ENCODE peak calls at places on chromosomes 5 and 9, in four cellular contexts. G is Caco-2, X is kidney epithelial cell, O is right lobe of liver. V is an unnamed sample. For H3K36me3 and H3K27me3, the result is how much of the 10 kb centered on the place peaks cover.

GRCh38 chr5:156147948-156148285 is 179.0 kb upstream of the SGCD start:
- DNase-seq in G (no peak), O (no peak), X (peak), V (no peak)

GRCh38 chr9:132041825-132042224 is 37.8 kb downstream of the MED27 start:
- DNase-seq in O (no peak), X (no peak), G (no peak), V (no peak)

GRCh38 chr9:88387035-88387732 is 1.1 kb upstream of the SPIN1 start:
- DNase-seq in X (no peak), G (peak), O (peak), V (peak)

GRCh38 chr9:90965141-90965910 is 163.7 kb downstream of the SYK start:
- DNase-seq in G (no peak), X (no peak), O (no peak), V (peak)

GRCh38 chr9:92504881-92505280 is 22.6 kb upstream of the ASPN start:
- DNase-seq in G (no peak), X (no peak), O (no peak), V (peak)

GRCh38 chr9:93447642-93448041 is 3.8 kb upstream of the FAM120A start:
- DNase-seq in O (no peak), G (no peak), X (no peak), V (no peak)

GRCh38 chr5:33321026-33321425 is 119.7 kb upstream of the TARS1 start:
- DNase-seq in X (peak), G (no peak), O (no peak), V (no peak)

GRCh38 chr9:92963831-92964606 is 16.7 kb downstream of the FGD3 start:
- DNase-seq in G (peak), O (peak), X (no peak), V (no peak)

GRCh38 chr5:113692466-113693204 is 179.1 kb downstream of the YTHDC2 start:
- DNase-seq in O (no peak), X (no peak), G (no peak), V (no peak)

GRCh38 chr5:122661496-122662180 is 113.2 kb upstream of the SNX2 start:
- DNase-seq in X (no peak), G (no peak), O (no peak), V (peak)

GRCh38 chr5:96963267-96963666 is 27.4 kb downstream of the LNPEP start:
- DNase-seq in O (no peak), G (no peak), X (no peak), V (peak)

GRCh38 chr9:101028346-101029299 is at the start of gene PLPPR1:
- DNase-seq in X (peak), O (peak), G (peak), V (peak)

GRCh38 chr9:89058906-89059305 is 67.6 kb downstream of the S1PR3 start:
- DNase-seq in G (no peak), O (no peak), X (no peak), V (no peak)

GRCh38 chr5:43007911-43008368 is 32.2 kb downstream of the ANXA2R start:
- DNase-seq in X (no peak), G (peak), O (peak), V (peak)

GRCh38 chr9:21565137-21565536 is 83.0 kb upstream of the IFNE start:
- DNase-seq in O (no peak), X (no peak), G (no peak), V (no peak)

GRCh38 chr5:81212211-81212687 is 20.9 kb upstream of the CKMT2 start:
- DNase-seq in O (no peak), X (peak), G (peak), V (no peak)

GRCh38 chr9:95023217-95024003 is 294.1 kb downstream of the FANCC start:
- DNase-seq in G (no peak), O (no peak), X (peak), V (peak)

GRCh38 chr9:15469406-15469805 is 41.4 kb downstream of the PSIP1 start:
- DNase-seq in G (no peak), O (no peak), X (no peak), V (no peak)

GRCh38 chr5:161023591-161023990 is 171.6 kb upstream of the ATP10B start:
- DNase-seq in G (no peak), X (no peak), O (no peak), V (no peak)

GRCh38 chr9:136644593-136645342 is 17.9 kb upstream of the EGFL7 start:
- DNase-seq in X (no peak), O (peak), G (peak), V (peak)

DNA sequence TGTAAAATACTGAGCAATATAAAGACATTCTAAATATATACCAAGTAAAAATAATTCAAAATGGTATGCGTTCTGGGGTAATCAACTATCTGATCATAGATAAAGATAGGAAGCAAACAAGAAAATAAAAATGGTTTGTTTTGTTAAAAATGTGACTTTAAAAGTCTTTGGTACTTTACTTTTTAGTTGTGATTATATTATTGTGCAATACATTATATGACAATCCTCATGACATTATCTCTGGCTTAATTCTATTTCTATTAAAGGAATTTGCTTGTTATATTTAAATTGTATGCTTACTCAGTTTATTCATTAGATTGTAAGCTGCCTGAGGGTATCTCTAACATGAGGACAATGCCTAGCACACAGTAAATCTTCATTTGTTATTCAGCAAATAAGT is 477.9 kb downstream of the TMEM38B start:
- DNase-seq in O (no peak), G (no peak), X (no peak), V (no peak)
- H3K36me3 ChIP-seq in O (under half), G (under half), X (under half), V (under half)

DNA sequence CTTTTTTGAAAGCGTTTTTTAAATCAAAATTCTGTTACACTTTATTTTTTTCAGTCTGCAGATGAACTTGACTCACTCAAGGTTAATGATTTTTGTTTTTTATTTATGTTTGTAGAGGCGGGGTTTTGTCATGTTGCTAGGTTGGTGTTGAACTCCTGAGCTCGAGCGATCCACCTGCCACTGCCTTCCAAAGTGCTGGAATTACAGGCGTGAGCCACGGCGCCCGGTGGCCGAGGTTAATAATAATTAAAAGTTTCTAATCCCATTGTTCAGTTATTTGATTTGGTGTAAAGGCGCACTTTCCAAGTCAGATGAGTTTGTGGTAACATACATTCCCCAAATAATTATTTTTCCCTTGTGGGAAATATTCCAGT is 1.2 kb upstream of the CHD1 start:
- DNase-seq in O (no peak), G (no peak), X (no peak), V (no peak)
- H3K27me3 ChIP-seq in O (under half), G (under half), X (under half), V (under half)

GRCh38 chr5:140678993-140679392 is 5.6 kb upstream of the DND1 start:
- DNase-seq in O (no peak), X (no peak), G (no peak), V (no peak)
- H3K36me3 ChIP-seq in O (under half), X (under half), G (under half), V (under half)

GRCh38 chr9:34957492-34958410 is at the start of gene PHF24:
- DNase-seq in O (no peak), G (peak), X (no peak), V (peak)

GRCh38 chr9:34958411-34958982 is 412 bp downstream of the PHF24 start:
- DNase-seq in X (no peak), G (no peak), O (no peak), V (no peak)

GRCh38 chr9:34948438-34948837 is 9.6 kb upstream of the PHF24 start:
- DNase-seq in G (no peak), X (no peak), O (no peak), V (no peak)

GRCh38 chr9:34956648-34957047 is 1.4 kb upstream of the PHF24 start:
- DNase-seq in O (no peak), X (no peak), G (no peak), V (no peak)

DNA sequence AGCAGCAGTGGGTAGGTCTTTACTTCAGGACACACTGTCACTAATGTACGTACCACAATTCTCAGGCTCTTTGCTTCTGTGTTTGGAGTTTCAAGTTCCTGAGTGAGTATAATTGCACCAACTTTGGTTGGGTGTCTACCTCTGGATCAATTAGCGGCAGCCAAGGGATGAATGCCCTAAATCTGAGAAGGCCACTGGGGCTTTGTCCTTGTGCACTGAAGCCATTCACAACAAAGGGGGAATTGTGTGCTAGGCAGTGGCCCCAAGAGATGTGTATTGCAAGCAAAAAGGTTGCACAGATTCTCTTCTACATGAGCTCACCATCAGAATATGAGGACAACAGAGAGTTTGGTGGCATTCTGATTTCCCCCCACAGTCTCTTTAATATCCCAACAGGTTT is 3.9 kb upstream of the PHF24 start:
- DNase-seq in G (no peak), O (no peak), X (no peak), V (no peak)
- H3K27me3 ChIP-seq in G (under half), O (under half), X (under half), V (under half)

GRCh38 chr9:18688581-18688980 is 214.6 kb downstream of the ADAMTSL1 start:
- DNase-seq in G (no peak), O (no peak), X (no peak), V (no peak)
- H3K36me3 ChIP-seq in G (under half), O (under half), X (under half), V (under half)

GRCh38 chr9:124017929-124018730 is 6.6 kb downstream of the LHX2 start:
- DNase-seq in G (no peak), X (no peak), O (no peak), V (no peak)

GRCh38 chr9:124015661-124016131 is 4.1 kb downstream of the LHX2 start:
- DNase-seq in O (no peak), X (no peak), G (no peak), V (no peak)

GRCh38 chr9:124018731-124019697 is 7.4 kb downstream of the LHX2 start:
- DNase-seq in X (no peak), O (no peak), G (no peak), V (no peak)

GRCh38 chr9:124016152-124017063 is 4.8 kb downstream of the LHX2 start:
- DNase-seq in G (no peak), O (no peak), X (no peak), V (no peak)

GRCh38 chr9:124017064-124017928 is 5.7 kb downstream of the LHX2 start:
- DNase-seq in O (no peak), X (no peak), G (no peak), V (no peak)
- H3K27me3 ChIP-seq in O (under half), X (half or more), G (under half), V (half or more)

GRCh38 chr9:98217255-98217654 is 24.8 kb upstream of the CORO2A start:
- DNase-seq in G (no peak), X (no peak), O (peak), V (no peak)
- H3K36me3 ChIP-seq in G (under half), X (under half), O (under half), V (under half)

V was measured in cardiac muscle cell.